ENCODE peak calls at places on chromosomes 4 and X, in seven cellular contexts. L is body of pancreas; T is LoVo; Z is ureter; E is caudate nucleus; O is activated CD4-positive, alpha-beta memory T cell treated with anti-CD3 and anti-CD28 coated beads, Interleukin-2, amount 10 ng/mL, durations not matched to agents 7 days and 5 days; D is occipital lobe. V is an unnamed sample.

GRCh38 chr4:94889961-94890360 is 132.2 kb downstream of the BMPR1B start:
- DNase-seq in L (no peak), T (no peak), Z (no peak), E (no peak), O (no peak), D (no peak), V (no peak)

GRCh38 chrX:136268051-136269048 is 17.1 kb upstream of the MAP7D3 start:
- DNase-seq in L (peak; percentile 54), T (peak; percentile 33), Z (peak; percentile 46), E (no peak), O (peak; percentile 51), D (no peak), V (no peak)

GRCh38 chr4:141065872-141066271 is 67.4 kb downstream of the RNF150 start:
- DNase-seq in L (no peak), T (no peak), Z (no peak), E (no peak), O (no peak), D (no peak), V (no peak)

GRCh38 chr4:78168029-78168428 is 110.9 kb downstream of the FRAS1 start:
- DNase-seq in L (no peak), T (no peak), Z (no peak), E (no peak), O (no peak), D (no peak), V (no peak)

GRCh38 chr4:17033256-17034245 is 135.1 kb upstream of the LDB2 start:
- DNase-seq in L (no peak), T (no peak), Z (no peak), E (no peak), O (no peak), D (no peak), V (no peak)

GRCh38 chr4:150302553-150302952 is 224.3 kb downstream of the DCLK2 start:
- DNase-seq in L (no peak), T (no peak), Z (no peak), E (no peak), O (peak; percentile 21), D (no peak), V (no peak)

GRCh38 chr4:16721618-16722291 is 176.7 kb downstream of the LDB2 start:
- DNase-seq in L (peak; percentile 9), T (no peak), Z (no peak), E (no peak), O (no peak), D (no peak), V (no peak)

GRCh38 chr4:105495667-105496066 is 21.8 kb upstream of the PPA2 start:
- DNase-seq in L (no peak), T (no peak), Z (no peak), E (no peak), O (no peak), D (no peak), V (no peak)

GRCh38 chrX:131979116-131979515 is 44.0 kb upstream of the STK26 start:
- DNase-seq in L (no peak), T (no peak), Z (no peak), E (no peak), O (no peak), D (no peak), V (no peak)

V was measured in lung.